ENCODE peak calls at places on chromosomes 13 and 19, in eight cellular contexts. K is OCI-LY7, D is SK-N-SH, C is PC-3, R is PC-9, J is hepatocyte, U is GM23338, X is HCT116. B is an unnamed sample.

GRCh38 chr19:1070576-1070930 is 3.6 kb downstream of the ARHGAP45 start:
- DNase-seq in D (no peak), R (no peak), K (no peak), C (no peak), J (no peak), X (no peak), U (peak; percentile 86), B (no peak)

GRCh38 chr13:40206241-40207109 is 460.0 kb downstream of the FOXO1 start:
- DNase-seq in K (peak; percentile 82), D (no peak), C (peak; percentile 64), R (no peak), U (no peak), X (no peak), J (no peak), B (no peak)

GRCh38 chr19:18107235-18108083 is 9.9 kb downstream of the MAST3 start:
- DNase-seq in D (peak; percentile 21), C (no peak), X (no peak), J (no peak), R (no peak), U (no peak), K (peak; percentile 69), B (no peak)

GRCh38 chr13:30869491-30869890 is 36.6 kb upstream of the MEDAG start:
- DNase-seq in U (no peak), R (no peak), X (no peak), C (no peak), J (no peak), K (no peak), D (no peak), B (no peak)

GRCh38 chr13:25330541-25330940 is 29.1 kb downstream of the NUP58 start:
- DNase-seq in J (no peak), C (peak; percentile 8), X (no peak), U (no peak), K (no peak), D (no peak), R (no peak), B (no peak)

GRCh38 chr19:18593367-18594095 is 4.9 kb downstream of the REX1BD start:
- DNase-seq in D (peak; percentile 27), C (peak; percentile 32), K (peak; percentile 39), R (no peak), X (no peak), J (no peak), U (peak; percentile 80), B (no peak)

GRCh38 chr13:34913040-34913439 is 29.0 kb upstream of the NBEA start:
- DNase-seq in J (peak; percentile 34), U (peak; percentile 76), C (peak; percentile 19), D (no peak), R (no peak), K (no peak), X (no peak), B (no peak)

GRCh38 chr13:30105381-30105780 is 202.0 kb downstream of the KATNAL1 start:
- DNase-seq in K (no peak), X (no peak), J (peak; percentile 53), R (no peak), U (peak; percentile 41), D (no peak), C (no peak), B (no peak)

GRCh38 chr19:28199323-28199722 is 1013.6 kb downstream of the UQCRFS1 start:
- DNase-seq in X (no peak), K (no peak), D (no peak), C (no peak), J (no peak), R (no peak), U (no peak), B (no peak)

GRCh38 chr13:114068723-114069322 is 63.6 kb downstream of the RASA3 start:
- DNase-seq in J (no peak), K (no peak), R (peak; percentile 55), C (no peak), X (no peak), D (no peak), U (no peak), B (no peak)

GRCh38 chr19:14758816-14759215 is 19.5 kb downstream of the ADGRE2 start:
- DNase-seq in R (no peak), J (peak; percentile 38), D (no peak), X (no peak), K (no peak), U (peak; percentile 89), C (peak; percentile 20), B (no peak)

DNA sequence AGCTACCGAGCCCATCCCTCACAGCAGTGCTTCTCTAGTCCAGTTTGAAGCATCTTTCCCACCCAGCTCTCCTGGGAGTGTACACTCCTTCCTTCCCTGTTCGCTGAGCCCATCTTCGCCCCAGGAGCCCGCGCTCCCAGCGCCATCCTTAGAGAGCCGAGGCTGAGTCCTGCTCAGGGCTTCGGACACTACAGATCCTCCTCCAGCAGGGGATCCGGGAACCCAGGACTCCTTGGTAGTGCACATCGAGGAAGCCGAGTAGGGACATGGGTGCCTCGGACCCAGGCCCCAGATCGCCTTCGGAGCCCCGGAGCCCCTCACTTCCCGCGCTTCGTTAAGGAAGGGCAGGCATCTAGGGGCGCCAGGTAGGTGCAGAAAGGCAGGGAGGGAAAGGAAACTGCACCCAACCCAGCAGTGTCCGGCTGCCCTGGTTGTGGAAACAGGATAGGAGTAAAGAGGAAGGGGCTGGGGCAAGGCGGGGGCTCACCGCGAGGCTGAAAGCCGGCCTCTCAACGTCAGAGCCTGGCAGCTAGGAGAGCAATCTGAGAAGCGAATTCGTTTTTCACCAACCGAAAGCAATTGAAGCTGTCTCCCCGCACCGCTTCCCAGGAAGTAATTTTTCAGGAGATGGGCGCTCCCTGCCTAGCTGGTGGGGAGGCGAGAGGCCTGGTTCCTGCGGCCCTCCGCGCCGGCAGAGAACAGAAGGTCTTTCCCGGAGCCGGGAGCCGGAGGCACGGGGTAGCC is 1.0 kb downstream of the PDX1 start:
- DNase-seq in R (no peak), X (no peak), U (peak; percentile 52), J (no peak), D (peak; percentile 39), K (no peak), C (peak; percentile 26), B (no peak)
- H2AFZ ChIP-seq in R (no peak overlapping the region), X (no peak overlapping the region), U (peak overlapping the region; percentile 52), J (peak overlapping the region; percentile 69), D (peak overlapping the region; percentile 30), K (no peak overlapping the region), C (peak overlapping the region; percentile 95), B (no peak overlapping the region)

GRCh38 chr19:55068803-55069136 is 5.8 kb upstream of the RDH13 start:
- DNase-seq in D (no peak), K (no peak), X (no peak), U (no peak), R (no peak), C (no peak), J (no peak), B (no peak)

GRCh38 chr19:55070755-55071502 is 4.7 kb upstream of the EPS8L1 start:
- DNase-seq in D (no peak), U (no peak), J (peak; percentile 64), X (peak; percentile 89), C (peak; percentile 99), K (no peak), R (peak; percentile 99), B (peak; percentile 92)

GRCh38 chr19:55069859-55070225 is 5.8 kb upstream of the EPS8L1 start:
- DNase-seq in R (no peak), J (no peak), D (no peak), X (no peak), K (no peak), U (no peak), C (no peak), B (no peak)

GRCh38 chr19:55067869-55068268 is 4.9 kb upstream of the RDH13 start:
- DNase-seq in J (no peak), R (no peak), U (no peak), D (no peak), X (no peak), K (no peak), C (no peak), B (no peak)

GRCh38 chr19:55069137-55069858 is 6.3 kb upstream of the RDH13 start:
- DNase-seq in U (peak; percentile 81), R (peak; percentile 98), J (peak; percentile 82), D (peak; percentile 66), X (no peak), K (no peak), C (peak; percentile 89), B (peak; percentile 94)
- TF ChIP-seq CTCF in U (no peak), R (no peak), J (no peak), D (no peak), X (no peak), K (no peak), C (no peak), B (no peak)

DNA sequence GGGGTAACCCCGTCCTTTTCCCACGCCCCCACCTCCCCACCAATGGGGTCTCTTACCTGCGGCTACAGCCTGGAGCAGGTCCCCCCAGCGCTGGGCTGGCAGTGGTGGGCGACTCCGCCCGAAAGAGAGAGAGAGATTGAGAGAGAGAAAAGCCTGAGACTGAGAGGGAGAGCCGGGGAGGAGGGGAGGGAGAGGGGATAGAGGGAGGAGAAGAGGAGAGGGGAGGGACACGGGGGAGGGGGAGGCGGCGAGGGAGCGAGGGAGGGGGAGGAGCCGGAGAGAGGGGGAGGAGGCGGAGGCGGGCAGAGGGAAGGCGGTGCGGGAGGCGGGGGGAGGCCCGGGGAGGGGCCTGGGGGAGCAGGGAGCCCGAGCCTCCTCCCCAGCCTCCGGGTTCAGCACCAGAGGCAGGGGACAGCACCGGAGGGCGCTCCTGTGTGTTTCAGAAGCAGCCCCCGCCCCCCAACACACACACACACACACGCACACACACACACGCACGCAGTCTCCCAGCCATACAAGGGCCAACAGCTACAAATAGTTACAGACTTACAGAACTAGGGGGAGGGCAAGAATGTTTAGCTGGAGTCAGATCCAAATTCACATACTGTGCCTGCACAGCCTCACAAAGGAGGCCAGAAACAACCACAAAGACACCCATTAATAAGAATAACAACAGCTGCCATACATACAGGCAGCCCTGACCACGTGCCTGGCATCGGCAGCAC is at the start of gene SLC8A2:
- DNase-seq in U (peak; percentile 95), X (peak; percentile 35), K (peak; percentile 34), J (peak; percentile 93), C (peak; percentile 49), D (peak; percentile 99), R (peak; percentile 45), B (peak; percentile 61)
- H3K9me2 ChIP-seq in U (no peaks in the 10 kb centered on the region), X (no peaks in the 10 kb centered on the region), K (no peaks in the 10 kb centered on the region), J (no peaks in the 10 kb centered on the region), C (no peaks in the 10 kb centered on the region), D (no peaks in the 10 kb centered on the region), R (no peaks in the 10 kb centered on the region), B (no peaks in the 10 kb centered on the region)

DNA sequence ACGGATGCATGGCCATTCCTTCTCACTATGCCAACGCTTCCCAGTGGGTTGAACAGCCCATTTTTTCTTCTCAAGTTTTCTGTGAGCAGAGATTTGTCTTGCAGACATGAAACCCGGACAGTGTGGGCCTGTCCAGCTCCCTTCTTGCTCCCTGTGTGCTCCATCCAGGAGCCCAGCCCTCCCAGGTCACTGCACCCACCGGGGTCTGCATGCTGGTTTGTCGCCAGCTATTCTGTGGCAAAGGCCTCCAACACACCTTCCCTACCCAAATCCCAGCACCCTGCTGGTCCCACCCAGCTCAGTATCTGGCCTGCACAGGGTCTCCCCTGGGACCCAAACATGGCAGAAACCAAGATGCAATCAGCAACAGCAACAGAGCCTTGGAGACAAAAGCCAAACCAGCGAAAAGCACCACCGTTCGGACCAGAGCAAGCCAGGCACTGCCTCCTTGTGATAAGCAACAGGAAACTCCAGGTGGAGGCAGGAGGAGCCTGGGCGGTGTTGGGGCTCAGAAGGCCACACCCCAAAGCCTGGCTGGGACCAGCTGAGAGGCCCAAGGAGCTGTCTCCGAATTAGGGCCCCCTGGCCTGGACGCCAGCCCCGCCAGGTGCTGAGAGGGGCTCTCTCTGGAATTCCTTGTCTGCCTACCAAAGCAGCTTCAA is 12.2 kb upstream of the SPACA7 start:
- DNase-seq in U (peak; percentile 43), C (no peak), J (no peak), X (no peak), D (no peak), K (no peak), R (no peak), B (no peak)
- H2AFZ ChIP-seq in U (peak overlapping the region; percentile 91), C (no peak overlapping the region), J (no peak overlapping the region), X (no peak overlapping the region), D (no peak overlapping the region), K (no peak overlapping the region), R (no peak overlapping the region), B (no peak overlapping the region)

B was measured in MM.1S.